ENCODE peak calls at places on chromosomes 6 and 20, in five cellular contexts. W is sigmoid colon; A is activated CD8-positive, alpha-beta memory T cell treated with anti-CD3 and anti-CD28 coated beads for 48 hours; S is frontal cortex; L is GM04504. N is an unnamed sample.

GRCh38 chr20:51092238-51092822 is 69.4 kb upstream of the KCNG1 start:
- DNase-seq in W (no peak), A (no peak), S (no peak), L (no peak), N (peak; percentile 13)

GRCh38 chr20:53220482-53221307 is 248.5 kb downstream of the TSHZ2 start:
- DNase-seq in W (no peak), A (no peak), S (no peak), L (no peak), N (no peak)

GRCh38 chr6:19356692-19357091 is 480.5 kb upstream of the ID4 start:
- DNase-seq in W (no peak), A (no peak), S (no peak), L (no peak), N (no peak)

GRCh38 chr6:40743690-40744446 is 156.7 kb upstream of the LRFN2 start:
- DNase-seq in W (no peak), A (no peak), S (no peak), L (no peak), N (peak; percentile 66)

GRCh38 chr6:53805725-53806124 is 10.9 kb downstream of the LRRC1 start:
- DNase-seq in W (no peak), A (no peak), S (no peak), L (no peak), N (no peak)

GRCh38 chr6:150006961-150007464 is 18.3 kb downstream of the RAET1L start:
- DNase-seq in W (no peak), A (no peak), S (no peak), L (no peak), N (peak; percentile 41)

GRCh38 chr20:51600016-51600420 is 57.5 kb upstream of the NFATC2 start:
- DNase-seq in W (no peak), A (no peak), S (no peak), L (no peak), N (no peak)

GRCh38 chr20:32040142-32040953 is 11.7 kb upstream of the HCK start:
- DNase-seq in W (no peak), A (no peak), S (no peak), L (no peak), N (no peak)

GRCh38 chr6:6474170-6474920 is 114.2 kb upstream of the LY86 start:
- DNase-seq in W (no peak), A (no peak), S (no peak), L (no peak), N (no peak)

N was measured in posterior vena cava.